ENCODE peak calls at places on chromosomes 16 and 17, in six cellular contexts. One of them, this sample, is unnamed.

GRCh38 chr17:39221572-39221971 is 4.2 kb downstream of the STAC2 start:
- ATAC-seq in upper lobe of left lung: no peak
- ATAC-seq in HCT116: no peak
- ATAC-seq in K562: no peak
- ATAC-seq in HepG2: no peak
- ATAC-seq in GM12878: no peak
- ATAC-seq in this sample: no peak

GRCh38 chr17:66858182-66859083 is 23.5 kb downstream of the CACNG5 start:
- ATAC-seq in upper lobe of left lung: no peak
- ATAC-seq in GM12878: no peak
- ATAC-seq in K562: no peak
- ATAC-seq in HepG2: peak; percentile 53
- ATAC-seq in HCT116: no peak
- ATAC-seq in this sample: no peak

GRCh38 chr17:7739746-7740145 is 22.2 kb downstream of the DNAH2 start:
- ATAC-seq in GM12878: no peak
- ATAC-seq in HepG2: no peak
- ATAC-seq in upper lobe of left lung: no peak
- ATAC-seq in HCT116: no peak
- ATAC-seq in K562: no peak
- ATAC-seq in this sample: no peak

GRCh38 chr16:86755571-86756006 is 177.2 kb downstream of the FOXL1 start:
- ATAC-seq in K562: no peak
- ATAC-seq in HCT116: no peak
- ATAC-seq in HepG2: no peak
- ATAC-seq in upper lobe of left lung: peak; percentile 38
- ATAC-seq in GM12878: no peak
- ATAC-seq in this sample: no peak

GRCh38 chr16:57071840-57072541 is 20.4 kb upstream of the CPNE2 start:
- ATAC-seq in HepG2: no peak
- ATAC-seq in GM12878: peak; percentile 18
- ATAC-seq in upper lobe of left lung: peak; percentile 56
- ATAC-seq in HCT116: peak; percentile 86
- ATAC-seq in K562: no peak
- ATAC-seq in this sample: peak; percentile 54

GRCh38 chr16:8751481-8752311 is 45.7 kb downstream of the TMEM186 start:
- ATAC-seq in HepG2: peak; percentile 72
- ATAC-seq in K562: no peak
- ATAC-seq in upper lobe of left lung: peak; percentile 14
- ATAC-seq in GM12878: no peak
- ATAC-seq in HCT116: peak; percentile 92
- ATAC-seq in this sample: peak; percentile 43

GRCh38 chr17:32174889-32175288 is 32.6 kb downstream of the RHOT1 start:
- ATAC-seq in HepG2: no peak
- ATAC-seq in upper lobe of left lung: no peak
- ATAC-seq in K562: no peak
- ATAC-seq in GM12878: no peak
- ATAC-seq in HCT116: no peak
- ATAC-seq in this sample: no peak

GRCh38 chr16:53999123-53999522 is 287.5 kb downstream of the IRX3 start:
- ATAC-seq in upper lobe of left lung: no peak
- ATAC-seq in GM12878: no peak
- ATAC-seq in K562: no peak
- ATAC-seq in HepG2: no peak
- ATAC-seq in HCT116: no peak
- ATAC-seq in this sample: no peak

GRCh38 chr16:87241135-87241771 is 75.9 kb downstream of the C16orf95 start:
- ATAC-seq in K562: no peak
- ATAC-seq in HCT116: no peak
- ATAC-seq in upper lobe of left lung: no peak
- ATAC-seq in GM12878: no peak
- ATAC-seq in HepG2: peak; percentile 83
- ATAC-seq in this sample: no peak

GRCh38 chr17:41734139-41734948 is at the start of gene HAP1:
- ATAC-seq in HCT116: peak; percentile 73
- ATAC-seq in upper lobe of left lung: peak; percentile 33
- ATAC-seq in HepG2: peak; percentile 57
- ATAC-seq in GM12878: no peak
- ATAC-seq in K562: no peak
- ATAC-seq in this sample: peak; percentile 42

GRCh38 chr17:21171309-21171922 is 42.5 kb downstream of the TMEM11 start:
- ATAC-seq in GM12878: peak; percentile 93
- ATAC-seq in HepG2: no peak
- ATAC-seq in upper lobe of left lung: no peak
- ATAC-seq in K562: no peak
- ATAC-seq in HCT116: no peak
- ATAC-seq in this sample: no peak

GRCh38 chr17:65629234-65629690 is 67.8 kb upstream of the AXIN2 start:
- ATAC-seq in GM12878: no peak
- ATAC-seq in HepG2: no peak
- ATAC-seq in upper lobe of left lung: no peak
- ATAC-seq in K562: no peak
- ATAC-seq in HCT116: no peak
- ATAC-seq in this sample: no peak

GRCh38 chr16:67188798-67189197 is 1.1 kb downstream of the EXOC3L1 start:
- ATAC-seq in HCT116: no peak
- ATAC-seq in GM12878: no peak
- ATAC-seq in upper lobe of left lung: no peak
- ATAC-seq in K562: no peak
- ATAC-seq in HepG2: no peak
- ATAC-seq in this sample: no peak

GRCh38 chr16:50967827-50968612 is 183.1 kb downstream of the SALL1 start:
- ATAC-seq in K562: no peak
- ATAC-seq in HCT116: no peak
- ATAC-seq in upper lobe of left lung: no peak
- ATAC-seq in HepG2: no peak
- ATAC-seq in GM12878: peak; percentile 76
- ATAC-seq in this sample: no peak

GRCh38 chr17:47012457-47012856 is 33.4 kb upstream of the RPRML start:
- ATAC-seq in GM12878: no peak
- ATAC-seq in HepG2: no peak
- ATAC-seq in K562: no peak
- ATAC-seq in upper lobe of left lung: no peak
- ATAC-seq in HCT116: no peak
- ATAC-seq in this sample: no peak

GRCh38 chr17:39483506-39483905 is 22.2 kb downstream of the CDK12 start:
- ATAC-seq in upper lobe of left lung: no peak
- ATAC-seq in K562: no peak
- ATAC-seq in GM12878: no peak
- ATAC-seq in HCT116: no peak
- ATAC-seq in HepG2: no peak
- ATAC-seq in this sample: no peak

GRCh38 chr17:42924891-42925290 is 24.3 kb downstream of the G6PC1 start:
- ATAC-seq in GM12878: no peak
- ATAC-seq in upper lobe of left lung: no peak
- ATAC-seq in HCT116: no peak
- ATAC-seq in K562: no peak
- ATAC-seq in HepG2: no peak
- ATAC-seq in this sample: no peak

GRCh38 chr17:57295526-57296023 is 39.3 kb downstream of the MSI2 start:
- ATAC-seq in HCT116: peak; percentile 65
- ATAC-seq in K562: no peak
- ATAC-seq in GM12878: no peak
- ATAC-seq in upper lobe of left lung: no peak
- ATAC-seq in HepG2: no peak
- ATAC-seq in this sample: no peak

GRCh38 chr16:15833551-15833950 is 23.3 kb downstream of the MYH11 start:
- ATAC-seq in HepG2: no peak
- ATAC-seq in K562: no peak
- ATAC-seq in upper lobe of left lung: no peak
- ATAC-seq in HCT116: no peak
- ATAC-seq in GM12878: no peak
- ATAC-seq in this sample: no peak

GRCh38 chr16:8958344-8958808 is 5.3 kb downstream of the USP7 start:
- ATAC-seq in K562: peak; percentile 55
- ATAC-seq in upper lobe of left lung: peak; percentile 63
- ATAC-seq in HCT116: no peak
- ATAC-seq in GM12878: peak; percentile 37
- ATAC-seq in HepG2: no peak
- ATAC-seq in this sample: peak; percentile 15

GRCh38 chr17:64496786-64497564 is at the start of gene POLG2:
- ATAC-seq in GM12878: peak; percentile 88
- ATAC-seq in K562: peak; percentile 86
- ATAC-seq in upper lobe of left lung: peak; percentile 97
- ATAC-seq in HCT116: peak; percentile 88
- ATAC-seq in HepG2: peak; percentile 86
- ATAC-seq in this sample: peak; percentile 93

GRCh38 chr16:22886908-22887307 is 72.9 kb downstream of the HS3ST2 start:
- ATAC-seq in HCT116: no peak
- ATAC-seq in K562: no peak
- ATAC-seq in upper lobe of left lung: no peak
- ATAC-seq in HepG2: no peak
- ATAC-seq in GM12878: no peak
- ATAC-seq in this sample: no peak

GRCh38 chr16:84117482-84117843 is 721 bp upstream of the MBTPS1 start:
- ATAC-seq in K562: peak; percentile 5
- ATAC-seq in GM12878: peak; percentile 31
- ATAC-seq in HepG2: peak; percentile 32
- ATAC-seq in HCT116: no peak
- ATAC-seq in upper lobe of left lung: no peak
- ATAC-seq in this sample: no peak

GRCh38 chr16:59859606-59860402 is 1125.7 kb upstream of the GOT2 start:
- ATAC-seq in K562: no peak
- ATAC-seq in GM12878: no peak
- ATAC-seq in HepG2: no peak
- ATAC-seq in HCT116: no peak
- ATAC-seq in upper lobe of left lung: no peak
- ATAC-seq in this sample: no peak

GRCh38 chr17:17877548-17878358 is 41.0 kb upstream of the SREBF1 start:
- ATAC-seq in K562: no peak
- ATAC-seq in HCT116: no peak
- ATAC-seq in HepG2: no peak
- ATAC-seq in upper lobe of left lung: peak; percentile 87
- ATAC-seq in GM12878: no peak
- ATAC-seq in this sample: peak; percentile 91

GRCh38 chr17:41784207-41784744 is 2.2 kb downstream of the JUP start:
- ATAC-seq in HepG2: no peak
- ATAC-seq in upper lobe of left lung: no peak
- ATAC-seq in GM12878: peak; percentile 14
- ATAC-seq in K562: peak; percentile 62
- ATAC-seq in HCT116: peak; percentile 19
- ATAC-seq in this sample: no peak

DNA sequence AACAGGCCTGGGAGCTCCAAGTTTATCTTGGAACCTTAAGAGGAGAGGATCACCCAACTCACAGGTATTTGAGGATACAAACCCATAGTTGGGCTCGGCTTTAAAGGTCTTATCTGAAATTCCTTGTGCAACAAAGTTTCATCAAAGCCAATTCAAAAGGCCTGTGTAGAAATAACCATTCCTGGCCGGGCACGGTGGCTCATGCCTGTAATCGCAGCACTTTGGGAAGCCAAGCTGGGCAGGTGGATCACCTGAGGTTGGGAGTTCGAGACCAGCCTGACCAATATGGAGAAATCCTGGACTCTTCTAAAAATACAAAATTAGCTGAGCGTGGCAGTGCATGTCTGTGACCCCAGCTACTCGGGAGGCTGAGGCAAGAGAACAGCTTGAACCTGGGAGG is 28.7 kb downstream of the C16orf54 start:
- ATAC-seq in GM12878: no peak
- ATAC-seq in HCT116: no peak
- ATAC-seq in K562: no peak
- ATAC-seq in upper lobe of left lung: no peak
- ATAC-seq in HepG2: no peak
- ATAC-seq in this sample: no peak
- TF ChIP-seq POLR2AphosphoS5 in GM12878: no peak
- TF ChIP-seq POLR2AphosphoS5 in HCT116: no peak
- TF ChIP-seq POLR2AphosphoS5 in K562: no peak
- TF ChIP-seq POLR2AphosphoS5 in upper lobe of left lung: no peak
- TF ChIP-seq POLR2AphosphoS5 in HepG2: no peak
- TF ChIP-seq POLR2AphosphoS5 in this sample: no peak

GRCh38 chr16:88784074-88784855 is 755 bp downstream of the PIEZO1 start:
- ATAC-seq in HCT116: peak; percentile 49
- ATAC-seq in HepG2: peak; percentile 64
- ATAC-seq in K562: peak; percentile 60
- ATAC-seq in upper lobe of left lung: peak; percentile 71
- ATAC-seq in GM12878: peak; percentile 57
- ATAC-seq in this sample: peak; percentile 71

GRCh38 chr16:88785106-88785924 is at the start of gene PIEZO1:
- ATAC-seq in HCT116: peak; percentile 75
- ATAC-seq in GM12878: peak; percentile 40
- ATAC-seq in upper lobe of left lung: peak; percentile 82
- ATAC-seq in K562: peak; percentile 57
- ATAC-seq in HepG2: peak; percentile 37
- ATAC-seq in this sample: peak; percentile 67

GRCh38 chr16:88782454-88783390 is 2.3 kb downstream of the PIEZO1 start:
- ATAC-seq in HepG2: no peak
- ATAC-seq in HCT116: peak; percentile 40
- ATAC-seq in GM12878: peak; percentile 39
- ATAC-seq in upper lobe of left lung: no peak
- ATAC-seq in K562: peak; percentile 0
- ATAC-seq in this sample: no peak

GRCh38 chr16:88784856-88785105 is 239 bp downstream of the PIEZO1 start:
- ATAC-seq in HCT116: peak; percentile 53
- ATAC-seq in upper lobe of left lung: peak; percentile 58
- ATAC-seq in K562: peak; percentile 16
- ATAC-seq in HepG2: peak; percentile 39
- ATAC-seq in GM12878: peak; percentile 12
- ATAC-seq in this sample: peak; percentile 55

DNA sequence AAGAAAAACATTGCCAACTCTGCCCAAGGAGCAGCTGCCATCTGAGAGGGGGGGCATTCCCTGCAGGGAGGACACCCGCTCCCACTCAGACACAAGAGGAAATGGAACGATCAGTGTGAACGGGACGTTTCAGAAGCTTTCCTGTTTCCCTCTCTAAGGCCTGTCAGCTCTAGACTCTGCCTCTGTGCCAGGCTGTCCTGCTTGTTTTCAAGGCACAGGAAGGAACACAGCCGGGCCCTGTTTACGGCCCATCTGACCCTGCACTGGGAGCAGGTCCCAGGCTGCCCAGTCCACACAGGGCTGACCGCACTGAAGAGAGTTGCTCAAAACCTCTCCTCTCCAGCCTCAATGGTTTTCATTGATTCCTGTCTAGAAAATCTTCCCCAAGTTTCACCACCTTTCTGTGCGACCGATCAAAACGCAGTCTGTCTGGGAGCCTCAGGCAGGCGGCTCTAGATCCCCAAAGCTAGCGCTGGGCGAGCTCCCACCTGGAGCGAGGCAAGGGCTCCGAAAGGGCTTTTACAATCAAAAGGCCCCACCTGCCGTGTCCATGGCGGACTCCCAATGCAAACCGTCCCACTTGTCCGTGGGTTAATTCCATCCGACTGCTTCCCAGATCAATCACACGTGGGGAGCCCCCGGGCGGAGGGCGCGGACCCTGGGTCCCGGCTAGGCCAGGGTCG is 1.5 kb downstream of the PIEZO1 start:
- ATAC-seq in K562: peak; percentile 4
- ATAC-seq in HepG2: peak; percentile 50
- ATAC-seq in HCT116: no peak
- ATAC-seq in upper lobe of left lung: no peak
- ATAC-seq in GM12878: peak; percentile 9
- ATAC-seq in this sample: peak; percentile 37
- TF ChIP-seq POLR2A in K562: no peak
- TF ChIP-seq POLR2A in HepG2: peak; percentile 16
- TF ChIP-seq POLR2A in HCT116: no peak
- TF ChIP-seq POLR2A in upper lobe of left lung: no peak
- TF ChIP-seq POLR2A in GM12878: no peak
- TF ChIP-seq POLR2A in this sample: peak; percentile 16

GRCh38 chr17:50482110-50482509 is 3.5 kb downstream of the RSAD1 start:
- ATAC-seq in GM12878: no peak
- ATAC-seq in HCT116: no peak
- ATAC-seq in upper lobe of left lung: no peak
- ATAC-seq in HepG2: no peak
- ATAC-seq in K562: no peak
- ATAC-seq in this sample: no peak
- H3K4me3 ChIP-seq in GM12878: no peak overlapping the region
- H3K4me3 ChIP-seq in HCT116: no peak overlapping the region
- H3K4me3 ChIP-seq in upper lobe of left lung: no peak overlapping the region
- H3K4me3 ChIP-seq in HepG2: no peak overlapping the region
- H3K4me3 ChIP-seq in K562: no peak overlapping the region
- H3K4me3 ChIP-seq in this sample: no peak overlapping the region

GRCh38 chr17:44344939-44345496 is at the start of gene GRN:
- ATAC-seq in HCT116: peak; percentile 98
- ATAC-seq in GM12878: peak; percentile 84
- ATAC-seq in HepG2: peak; percentile 98
- ATAC-seq in K562: peak; percentile 100
- ATAC-seq in upper lobe of left lung: peak; percentile 98
- ATAC-seq in this sample: peak; percentile 99
- TF ChIP-seq POLR2AphosphoS5 in HCT116: peak; percentile 95
- TF ChIP-seq POLR2AphosphoS5 in GM12878: peak; percentile 96
- TF ChIP-seq POLR2AphosphoS5 in HepG2: peak; percentile 95
- TF ChIP-seq POLR2AphosphoS5 in K562: no peak
- TF ChIP-seq POLR2AphosphoS5 in upper lobe of left lung: peak; percentile 86
- TF ChIP-seq POLR2AphosphoS5 in this sample: peak; percentile 79

This sample was measured in gastroesophageal sphincter.